ENCODE peak calls at places on chromosomes 6 and 20, in ten cellular contexts. One of them, this sample, is unnamed.

GRCh38 chr6:116073765-116074450 is 13.2 kb upstream of the FRK start:
- DNase-seq in stimulated activated CD4-positive, alpha-beta T cell treated with anti-CD3 and anti-CD28 coated beads, Interleukin-2, amount 100 ng/mL, for 48 hours: no peak
- DNase-seq in GM04504: peak; percentile 38
- DNase-seq in NCI-H1930: no peak
- DNase-seq in AG08396: peak; percentile 34
- DNase-seq in choroid plexus epithelial cell: peak; percentile 42
- DNase-seq in stimulated activated effector memory CD8-positive, alpha-beta T cell treated with anti-CD3 and anti-CD28 coated beads, Interleukin-12 subunit alpha, Interleukin-12 subunit beta, amount 100 ng/mL, for 72 hours: no peak
- DNase-seq in ELF-1: no peak
- DNase-seq in Peyer's patch: no peak
- DNase-seq in CD4-positive, CD25-positive, alpha-beta regulatory T cell: no peak
- DNase-seq in this sample: no peak

GRCh38 chr20:50385733-50386640 is 124.2 kb upstream of the PTPN1 start:
- DNase-seq in stimulated activated CD4-positive, alpha-beta T cell treated with anti-CD3 and anti-CD28 coated beads, Interleukin-2, amount 100 ng/mL, for 48 hours: peak; percentile 27
- DNase-seq in GM04504: no peak
- DNase-seq in NCI-H1930: no peak
- DNase-seq in AG08396: no peak
- DNase-seq in choroid plexus epithelial cell: peak; percentile 38
- DNase-seq in stimulated activated effector memory CD8-positive, alpha-beta T cell treated with anti-CD3 and anti-CD28 coated beads, Interleukin-12 subunit alpha, Interleukin-12 subunit beta, amount 100 ng/mL, for 72 hours: peak; percentile 89
- DNase-seq in ELF-1: no peak
- DNase-seq in Peyer's patch: peak; percentile 79
- DNase-seq in CD4-positive, CD25-positive, alpha-beta regulatory T cell: peak; percentile 23
- DNase-seq in this sample: no peak

GRCh38 chr6:38827024-38827423 is 111.9 kb downstream of the DNAH8 start:
- DNase-seq in stimulated activated CD4-positive, alpha-beta T cell treated with anti-CD3 and anti-CD28 coated beads, Interleukin-2, amount 100 ng/mL, for 48 hours: no peak
- DNase-seq in GM04504: no peak
- DNase-seq in NCI-H1930: no peak
- DNase-seq in AG08396: no peak
- DNase-seq in choroid plexus epithelial cell: no peak
- DNase-seq in stimulated activated effector memory CD8-positive, alpha-beta T cell treated with anti-CD3 and anti-CD28 coated beads, Interleukin-12 subunit alpha, Interleukin-12 subunit beta, amount 100 ng/mL, for 72 hours: no peak
- DNase-seq in ELF-1: no peak
- DNase-seq in Peyer's patch: no peak
- DNase-seq in CD4-positive, CD25-positive, alpha-beta regulatory T cell: no peak
- DNase-seq in this sample: no peak

GRCh38 chr6:22765015-22765414 is 195.6 kb downstream of the HDGFL1 start:
- DNase-seq in stimulated activated CD4-positive, alpha-beta T cell treated with anti-CD3 and anti-CD28 coated beads, Interleukin-2, amount 100 ng/mL, for 48 hours: no peak
- DNase-seq in GM04504: no peak
- DNase-seq in NCI-H1930: no peak
- DNase-seq in AG08396: no peak
- DNase-seq in choroid plexus epithelial cell: peak; percentile 67
- DNase-seq in stimulated activated effector memory CD8-positive, alpha-beta T cell treated with anti-CD3 and anti-CD28 coated beads, Interleukin-12 subunit alpha, Interleukin-12 subunit beta, amount 100 ng/mL, for 72 hours: no peak
- DNase-seq in ELF-1: no peak
- DNase-seq in Peyer's patch: no peak
- DNase-seq in CD4-positive, CD25-positive, alpha-beta regulatory T cell: no peak
- DNase-seq in this sample: no peak

GRCh38 chr20:35305682-35306556 is 13.7 kb upstream of the FAM83C start:
- DNase-seq in stimulated activated CD4-positive, alpha-beta T cell treated with anti-CD3 and anti-CD28 coated beads, Interleukin-2, amount 100 ng/mL, for 48 hours: peak; percentile 73
- DNase-seq in GM04504: peak; percentile 99
- DNase-seq in NCI-H1930: no peak
- DNase-seq in AG08396: peak; percentile 94
- DNase-seq in choroid plexus epithelial cell: peak; percentile 99
- DNase-seq in stimulated activated effector memory CD8-positive, alpha-beta T cell treated with anti-CD3 and anti-CD28 coated beads, Interleukin-12 subunit alpha, Interleukin-12 subunit beta, amount 100 ng/mL, for 72 hours: peak; percentile 85
- DNase-seq in ELF-1: peak; percentile 72
- DNase-seq in Peyer's patch: peak; percentile 85
- DNase-seq in CD4-positive, CD25-positive, alpha-beta regulatory T cell: peak; percentile 56
- DNase-seq in this sample: no peak

GRCh38 chr6:127302728-127303675 is 36.3 kb downstream of the RNF146 start:
- DNase-seq in stimulated activated CD4-positive, alpha-beta T cell treated with anti-CD3 and anti-CD28 coated beads, Interleukin-2, amount 100 ng/mL, for 48 hours: peak; percentile 24
- DNase-seq in GM04504: peak; percentile 18
- DNase-seq in NCI-H1930: no peak
- DNase-seq in AG08396: peak; percentile 22
- DNase-seq in choroid plexus epithelial cell: peak; percentile 66
- DNase-seq in stimulated activated effector memory CD8-positive, alpha-beta T cell treated with anti-CD3 and anti-CD28 coated beads, Interleukin-12 subunit alpha, Interleukin-12 subunit beta, amount 100 ng/mL, for 72 hours: peak; percentile 55
- DNase-seq in ELF-1: no peak
- DNase-seq in Peyer's patch: peak; percentile 76
- DNase-seq in CD4-positive, CD25-positive, alpha-beta regulatory T cell: peak; percentile 78
- DNase-seq in this sample: no peak

GRCh38 chr20:57559658-57560553 is 1.0 kb upstream of the PCK1 start:
- DNase-seq in stimulated activated CD4-positive, alpha-beta T cell treated with anti-CD3 and anti-CD28 coated beads, Interleukin-2, amount 100 ng/mL, for 48 hours: no peak
- DNase-seq in GM04504: no peak
- DNase-seq in NCI-H1930: no peak
- DNase-seq in AG08396: no peak
- DNase-seq in choroid plexus epithelial cell: no peak
- DNase-seq in stimulated activated effector memory CD8-positive, alpha-beta T cell treated with anti-CD3 and anti-CD28 coated beads, Interleukin-12 subunit alpha, Interleukin-12 subunit beta, amount 100 ng/mL, for 72 hours: no peak
- DNase-seq in ELF-1: no peak
- DNase-seq in Peyer's patch: no peak
- DNase-seq in CD4-positive, CD25-positive, alpha-beta regulatory T cell: no peak
- DNase-seq in this sample: no peak

GRCh38 chr6:5466459-5466858 is 205.1 kb downstream of the FARS2 start:
- DNase-seq in stimulated activated CD4-positive, alpha-beta T cell treated with anti-CD3 and anti-CD28 coated beads, Interleukin-2, amount 100 ng/mL, for 48 hours: no peak
- DNase-seq in GM04504: peak; percentile 75
- DNase-seq in NCI-H1930: no peak
- DNase-seq in AG08396: peak; percentile 59
- DNase-seq in choroid plexus epithelial cell: peak; percentile 71
- DNase-seq in stimulated activated effector memory CD8-positive, alpha-beta T cell treated with anti-CD3 and anti-CD28 coated beads, Interleukin-12 subunit alpha, Interleukin-12 subunit beta, amount 100 ng/mL, for 72 hours: no peak
- DNase-seq in ELF-1: no peak
- DNase-seq in Peyer's patch: no peak
- DNase-seq in CD4-positive, CD25-positive, alpha-beta regulatory T cell: no peak
- DNase-seq in this sample: no peak

GRCh38 chr6:7021306-7021705 is 86.5 kb upstream of the RREB1 start:
- DNase-seq in stimulated activated CD4-positive, alpha-beta T cell treated with anti-CD3 and anti-CD28 coated beads, Interleukin-2, amount 100 ng/mL, for 48 hours: no peak
- DNase-seq in GM04504: no peak
- DNase-seq in NCI-H1930: no peak
- DNase-seq in AG08396: no peak
- DNase-seq in choroid plexus epithelial cell: no peak
- DNase-seq in stimulated activated effector memory CD8-positive, alpha-beta T cell treated with anti-CD3 and anti-CD28 coated beads, Interleukin-12 subunit alpha, Interleukin-12 subunit beta, amount 100 ng/mL, for 72 hours: no peak
- DNase-seq in ELF-1: no peak
- DNase-seq in Peyer's patch: no peak
- DNase-seq in CD4-positive, CD25-positive, alpha-beta regulatory T cell: no peak
- DNase-seq in this sample: no peak

GRCh38 chr6:6723792-6724318 is 135.3 kb downstream of the LY86 start:
- DNase-seq in stimulated activated CD4-positive, alpha-beta T cell treated with anti-CD3 and anti-CD28 coated beads, Interleukin-2, amount 100 ng/mL, for 48 hours: no peak
- DNase-seq in GM04504: no peak
- DNase-seq in NCI-H1930: no peak
- DNase-seq in AG08396: no peak
- DNase-seq in choroid plexus epithelial cell: no peak
- DNase-seq in stimulated activated effector memory CD8-positive, alpha-beta T cell treated with anti-CD3 and anti-CD28 coated beads, Interleukin-12 subunit alpha, Interleukin-12 subunit beta, amount 100 ng/mL, for 72 hours: no peak
- DNase-seq in ELF-1: no peak
- DNase-seq in Peyer's patch: no peak
- DNase-seq in CD4-positive, CD25-positive, alpha-beta regulatory T cell: no peak
- DNase-seq in this sample: no peak